ENCODE peak calls at places on chromosomes 3 and 15, in six cellular contexts. P is pancreas, T is fibroblast of the aortic adventitia, A is GM13976, Z is NB4, J is HFFc6. O is an unnamed sample.

GRCh38 chr15:96268421-96269204 is 61.9 kb upstream of the NR2F2 start:
- DNase-seq in Z (no peak), T (peak; percentile 40), A (no peak), P (no peak), J (peak; percentile 27), O (no peak)

GRCh38 chr15:82709081-82709420 is 624 bp downstream of the AP3B2 start:
- DNase-seq in T (no peak), A (no peak), Z (peak; percentile 75), P (no peak), J (no peak), O (no peak)

GRCh38 chr3:32442766-32443165 is 51.1 kb downstream of the CMTM7 start:
- DNase-seq in T (no peak), P (no peak), Z (no peak), A (no peak), J (peak; percentile 51), O (no peak)

GRCh38 chr3:190205739-190206138 is 85.0 kb upstream of the P3H2 start:
- DNase-seq in A (peak; percentile 67), P (no peak), Z (peak; percentile 11), J (peak; percentile 69), T (peak; percentile 55), O (no peak)

GRCh38 chr15:50463423-50464358 is 39.5 kb downstream of the USP8 start:
- DNase-seq in T (peak; percentile 16), P (no peak), Z (no peak), J (no peak), A (no peak), O (no peak)

GRCh38 chr3:80688814-80689213 is 921.0 kb upstream of the ROBO1 start:
- DNase-seq in Z (peak; percentile 11), A (no peak), P (no peak), J (no peak), T (peak; percentile 25), O (no peak)

GRCh38 chr3:72448375-72448823 is 399.8 kb downstream of the SHQ1 start:
- DNase-seq in P (no peak), A (no peak), J (no peak), Z (peak; percentile 7), T (no peak), O (no peak)

GRCh38 chr15:48040166-48040817 is 80.5 kb upstream of the SLC24A5 start:
- DNase-seq in P (no peak), A (no peak), Z (no peak), T (no peak), J (no peak), O (no peak)

GRCh38 chr3:161859870-161860450 is 363.4 kb downstream of the OTOL1 start:
- DNase-seq in A (no peak), P (no peak), T (no peak), Z (no peak), J (no peak), O (no peak)

GRCh38 chr3:13648744-13649096 is 99.8 kb downstream of the FBLN2 start:
- DNase-seq in Z (no peak), T (no peak), P (no peak), A (no peak), J (no peak), O (no peak)

GRCh38 chr15:85047271-85047948 is 65.8 kb downstream of the PDE8A start:
- DNase-seq in Z (peak; percentile 31), J (peak; percentile 83), T (peak; percentile 86), P (no peak), A (peak; percentile 25), O (no peak)

GRCh38 chr3:187719628-187720336 is 17.4 kb upstream of the RTP2 start:
- DNase-seq in A (no peak), Z (no peak), P (no peak), T (no peak), J (no peak), O (no peak)

GRCh38 chr3:13105851-13106250 is 32.6 kb upstream of the IQSEC1 start:
- DNase-seq in A (no peak), J (no peak), Z (no peak), T (no peak), P (peak; percentile 14), O (no peak)

GRCh38 chr3:8282541-8283165 is 219.0 kb upstream of the LMCD1 start:
- DNase-seq in T (no peak), J (no peak), Z (peak; percentile 1), P (no peak), A (no peak), O (no peak)

GRCh38 chr15:66883322-66883911 is 181.4 kb downstream of the SMAD6 start:
- DNase-seq in Z (no peak), J (peak; percentile 100), T (peak; percentile 100), A (no peak), P (peak; percentile 75), O (no peak)

GRCh38 chr15:36911322-36911944 is 188.9 kb downstream of the MEIS2 start:
- DNase-seq in Z (peak; percentile 3), T (peak; percentile 39), J (peak; percentile 62), P (no peak), A (no peak), O (no peak)

GRCh38 chr3:158148218-158148617 is 38.3 kb downstream of the RSRC1 start:
- DNase-seq in A (no peak), Z (no peak), T (no peak), P (no peak), J (no peak), O (no peak)
- TF ChIP-seq CTCF in A (no peak), Z (no peak), T (no peak), P (no peak), J (no peak), O (no peak)

GRCh38 chr3:169699070-169699469 is 35.6 kb upstream of the MECOM start:
- DNase-seq in J (no peak), Z (no peak), T (peak; percentile 59), P (no peak), A (no peak), O (no peak)

GRCh38 chr3:169695051-169695450 is 31.5 kb upstream of the MECOM start:
- DNase-seq in T (peak; percentile 70), Z (no peak), A (no peak), P (no peak), J (no peak), O (no peak)

GRCh38 chr3:169699536-169700050 is 36.1 kb upstream of the MECOM start:
- DNase-seq in P (no peak), T (peak; percentile 86), A (no peak), Z (no peak), J (no peak), O (no peak)

DNA sequence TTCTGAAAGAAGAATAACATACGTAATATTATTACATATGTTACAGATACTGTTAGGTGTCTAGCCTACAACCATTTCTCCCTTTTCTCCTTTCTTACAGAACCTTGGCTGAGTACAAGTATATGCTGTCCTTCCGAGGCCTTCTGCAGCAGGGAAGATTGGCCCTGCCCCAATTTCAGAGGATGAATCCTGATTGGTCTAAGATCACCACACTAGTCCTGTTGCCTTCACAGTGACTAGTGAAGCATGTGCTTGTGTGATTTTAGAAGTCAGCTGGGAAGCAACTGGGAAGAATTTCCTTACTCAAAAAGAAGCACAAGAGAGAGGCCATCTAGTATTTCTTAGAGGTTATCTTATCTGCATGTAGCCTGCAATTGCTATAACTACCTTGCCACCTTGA is 30.6 kb upstream of the MECOM start:
- DNase-seq in T (peak; percentile 47), Z (no peak), P (no peak), A (no peak), J (no peak), O (no peak)
- TF ChIP-seq CTCF in T (no peak), Z (no peak), P (no peak), A (no peak), J (no peak), O (no peak)

DNA sequence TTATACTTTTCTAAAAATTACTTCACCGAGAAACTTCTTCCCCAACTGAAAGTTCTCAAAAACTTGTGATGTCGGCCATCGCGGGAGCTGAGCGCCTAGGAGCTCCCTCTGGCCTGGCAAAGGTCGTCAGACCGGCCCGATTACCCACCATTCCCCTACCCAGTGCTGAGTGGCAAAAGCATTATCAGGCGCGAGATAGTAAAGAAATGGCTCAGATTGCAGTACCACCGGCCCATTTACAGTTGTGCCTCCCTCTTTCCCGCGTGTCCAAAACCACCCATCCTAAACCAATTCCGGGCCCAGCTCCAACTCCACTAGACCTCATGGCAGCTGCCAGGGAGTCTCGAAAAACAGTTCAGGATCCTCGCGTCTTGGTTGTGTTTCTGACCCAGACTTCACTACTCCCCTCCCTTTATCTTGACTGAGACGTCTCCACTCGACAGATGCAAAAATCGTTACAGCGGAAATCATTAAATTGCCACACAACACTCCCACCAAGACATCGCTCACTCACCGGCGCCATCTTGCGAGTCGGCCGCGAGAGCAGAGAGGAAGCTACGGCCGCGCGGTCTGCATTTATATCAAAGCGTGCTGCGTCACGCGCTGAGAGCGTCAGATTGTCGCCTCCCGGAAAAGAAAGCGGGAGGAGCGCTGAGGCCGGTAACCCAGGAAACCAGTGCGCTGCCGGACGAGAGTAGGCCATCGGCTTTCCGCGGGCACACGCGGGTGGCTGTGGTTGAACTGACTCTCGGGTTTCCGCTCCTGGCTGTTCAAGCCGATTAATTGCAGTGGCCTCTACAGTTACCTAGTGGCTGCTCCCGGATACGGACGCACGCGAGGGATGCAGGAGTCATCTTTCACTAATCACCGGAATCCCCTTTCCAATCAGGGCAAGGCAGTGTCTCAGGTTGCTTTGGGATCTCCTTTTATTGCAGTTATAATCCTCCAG is at the start of gene RPL22L1:
- DNase-seq in A (peak; percentile 92), Z (peak; percentile 98), P (peak; percentile 96), J (peak; percentile 96), T (peak; percentile 95), O (peak; percentile 93)
- TF ChIP-seq CTCF in A (no peak), Z (no peak), P (no peak), J (peak; percentile 45), T (peak; percentile 0), O (no peak)

GRCh38 chr15:101617390-101617965 is 34.7 kb downstream of the TM2D3 start:
- DNase-seq in T (peak; percentile 72), A (no peak), Z (no peak), J (no peak), P (no peak), O (no peak)

GRCh38 chr15:101614761-101615160 is 37.4 kb downstream of the TM2D3 start:
- DNase-seq in J (no peak), P (peak; percentile 44), T (no peak), Z (no peak), A (no peak), O (peak; percentile 42)

GRCh38 chr15:101618056-101618455 is 34.1 kb downstream of the TM2D3 start:
- DNase-seq in P (no peak), T (no peak), A (no peak), J (no peak), Z (no peak), O (no peak)

GRCh38 chr15:101615414-101615985 is 36.7 kb downstream of the TM2D3 start:
- DNase-seq in Z (no peak), J (no peak), T (peak; percentile 23), P (no peak), A (no peak), O (no peak)

DNA sequence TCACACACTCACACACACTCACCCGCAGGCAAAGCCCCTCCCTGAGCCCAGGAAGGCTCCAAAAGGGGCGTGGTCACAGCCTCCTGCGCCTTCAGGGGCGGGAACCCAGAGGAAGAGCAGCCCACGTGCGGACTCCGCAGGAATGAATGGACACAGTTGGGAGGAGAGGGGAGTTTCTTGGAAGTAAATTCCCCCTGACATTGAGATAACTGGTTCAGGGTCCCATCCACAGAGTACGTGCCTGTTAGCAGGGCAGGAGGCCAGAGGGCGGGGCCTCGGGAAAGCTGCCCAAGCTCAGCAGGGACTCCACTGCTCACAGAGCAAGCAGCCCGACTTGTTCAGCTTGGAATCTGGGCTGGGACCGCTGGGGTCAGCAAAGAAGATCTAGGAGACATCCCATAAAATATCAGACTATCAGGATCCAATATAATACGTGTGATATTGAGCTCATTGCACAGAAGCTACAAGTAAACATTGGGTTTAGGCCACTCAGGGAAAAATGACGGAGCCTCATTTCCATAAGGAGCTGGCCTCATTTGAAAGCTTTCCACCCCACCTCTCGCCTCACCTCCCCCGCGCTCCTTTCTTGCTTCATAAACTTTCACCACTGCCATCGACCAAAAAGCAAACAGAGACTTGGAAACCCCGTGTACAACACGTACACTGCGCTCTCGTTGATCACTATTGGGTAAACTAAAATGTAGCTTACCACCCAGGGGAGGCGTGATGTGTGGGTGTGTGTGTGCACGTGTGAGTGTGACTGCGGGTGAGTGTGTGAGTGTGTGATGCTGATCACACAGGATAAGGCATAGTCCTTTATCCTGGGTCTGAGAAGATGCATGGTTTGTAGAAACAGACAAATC is 36.0 kb downstream of the TM2D3 start:
- DNase-seq in J (peak; percentile 65), T (peak; percentile 77), Z (no peak), P (peak; percentile 80), A (no peak), O (peak; percentile 56)
- TF ChIP-seq CTCF in J (no peak), T (no peak), Z (no peak), P (no peak), A (no peak), O (no peak)